ENCODE peak calls at places on chromosomes 1 and 21, in nine cellular contexts. One of them, this sample, is unnamed. For H3K4me1, the result is how much of the 10 kb centered on the place peaks cover.

GRCh38 chr21:36422279-36423098 is 37.3 kb downstream of the CHAF1B start:
- DNase-seq in GM12878: no peak
- DNase-seq in suprapubic skin: no peak
- DNase-seq in sigmoid colon: no peak
- DNase-seq in A549: peak
- DNase-seq in H1: peak
- DNase-seq in transverse colon: peak
- DNase-seq in tibial nerve: peak
- DNase-seq in K562: peak
- DNase-seq in this sample: no peak

GRCh38 chr1:222784371-222784770 is 30.5 kb upstream of the DISP1 start:
- DNase-seq in GM12878: no peak
- DNase-seq in suprapubic skin: no peak
- DNase-seq in transverse colon: no peak
- DNase-seq in A549: no peak
- DNase-seq in K562: no peak
- DNase-seq in sigmoid colon: no peak
- DNase-seq in H1: no peak
- DNase-seq in tibial nerve: no peak
- DNase-seq in this sample: no peak

GRCh38 chr1:18770799-18771198 is 88.7 kb downstream of the TAS1R2 start:
- DNase-seq in A549: no peak
- DNase-seq in tibial nerve: no peak
- DNase-seq in suprapubic skin: no peak
- DNase-seq in sigmoid colon: no peak
- DNase-seq in transverse colon: no peak
- DNase-seq in GM12878: no peak
- DNase-seq in K562: no peak
- DNase-seq in H1: no peak
- DNase-seq in this sample: no peak

GRCh38 chr1:6657138-6657537 is 32.5 kb downstream of the THAP3 start:
- DNase-seq in tibial nerve: no peak
- DNase-seq in A549: no peak
- DNase-seq in GM12878: no peak
- DNase-seq in H1: no peak
- DNase-seq in transverse colon: no peak
- DNase-seq in suprapubic skin: no peak
- DNase-seq in K562: no peak
- DNase-seq in sigmoid colon: no peak
- DNase-seq in this sample: no peak

GRCh38 chr1:70483342-70483741 is 72.3 kb downstream of the CTH start:
- DNase-seq in sigmoid colon: no peak
- DNase-seq in H1: no peak
- DNase-seq in K562: no peak
- DNase-seq in tibial nerve: no peak
- DNase-seq in transverse colon: no peak
- DNase-seq in A549: no peak
- DNase-seq in GM12878: no peak
- DNase-seq in suprapubic skin: no peak
- DNase-seq in this sample: no peak

GRCh38 chr1:186819140-186819539 is 9.6 kb upstream of the PLA2G4A start:
- DNase-seq in A549: no peak
- DNase-seq in suprapubic skin: no peak
- DNase-seq in sigmoid colon: no peak
- DNase-seq in GM12878: peak
- DNase-seq in tibial nerve: no peak
- DNase-seq in K562: no peak
- DNase-seq in transverse colon: no peak
- DNase-seq in H1: no peak
- DNase-seq in this sample: no peak

GRCh38 chr1:226702957-226703831 is 35.9 kb downstream of the ITPKB start:
- DNase-seq in tibial nerve: peak
- DNase-seq in H1: peak
- DNase-seq in transverse colon: peak
- DNase-seq in GM12878: no peak
- DNase-seq in A549: peak
- DNase-seq in suprapubic skin: peak
- DNase-seq in K562: peak
- DNase-seq in sigmoid colon: peak
- DNase-seq in this sample: peak

GRCh38 chr1:109895720-109896504 is 14.7 kb upstream of the CSF1 start:
- DNase-seq in suprapubic skin: peak
- DNase-seq in transverse colon: no peak
- DNase-seq in K562: peak
- DNase-seq in H1: no peak
- DNase-seq in sigmoid colon: no peak
- DNase-seq in A549: no peak
- DNase-seq in GM12878: no peak
- DNase-seq in tibial nerve: no peak
- DNase-seq in this sample: no peak

GRCh38 chr1:15401391-15402055 is 8.2 kb upstream of the EFHD2 start:
- DNase-seq in suprapubic skin: no peak
- DNase-seq in sigmoid colon: no peak
- DNase-seq in A549: no peak
- DNase-seq in GM12878: no peak
- DNase-seq in transverse colon: no peak
- DNase-seq in H1: no peak
- DNase-seq in K562: no peak
- DNase-seq in tibial nerve: no peak
- DNase-seq in this sample: no peak

GRCh38 chr1:52032124-52032784 is 1.4 kb downstream of the KTI12 start:
- DNase-seq in suprapubic skin: no peak
- DNase-seq in H1: no peak
- DNase-seq in K562: no peak
- DNase-seq in sigmoid colon: no peak
- DNase-seq in A549: peak
- DNase-seq in GM12878: no peak
- DNase-seq in tibial nerve: no peak
- DNase-seq in transverse colon: no peak
- DNase-seq in this sample: no peak

GRCh38 chr1:84504580-84505021 is 1.6 kb upstream of the SPATA1 start:
- DNase-seq in GM12878: no peak
- DNase-seq in suprapubic skin: no peak
- DNase-seq in transverse colon: no peak
- DNase-seq in K562: no peak
- DNase-seq in H1: no peak
- DNase-seq in tibial nerve: no peak
- DNase-seq in sigmoid colon: no peak
- DNase-seq in A549: no peak
- DNase-seq in this sample: no peak

GRCh38 chr1:183306317-183307042 is 111.7 kb downstream of the NMNAT2 start:
- DNase-seq in suprapubic skin: no peak
- DNase-seq in K562: peak
- DNase-seq in transverse colon: no peak
- DNase-seq in sigmoid colon: no peak
- DNase-seq in GM12878: no peak
- DNase-seq in H1: no peak
- DNase-seq in tibial nerve: no peak
- DNase-seq in A549: peak
- DNase-seq in this sample: no peak

GRCh38 chr1:8631163-8631562 is 186.3 kb downstream of the RERE start:
- DNase-seq in transverse colon: no peak
- DNase-seq in sigmoid colon: no peak
- DNase-seq in H1: no peak
- DNase-seq in suprapubic skin: no peak
- DNase-seq in tibial nerve: no peak
- DNase-seq in A549: no peak
- DNase-seq in K562: no peak
- DNase-seq in GM12878: no peak
- DNase-seq in this sample: no peak

GRCh38 chr1:7576946-7577657 is 194.0 kb upstream of the VAMP3 start:
- DNase-seq in suprapubic skin: peak
- DNase-seq in sigmoid colon: peak
- DNase-seq in A549: peak
- DNase-seq in transverse colon: no peak
- DNase-seq in K562: peak
- DNase-seq in GM12878: no peak
- DNase-seq in H1: no peak
- DNase-seq in tibial nerve: no peak
- DNase-seq in this sample: no peak

GRCh38 chr1:201795066-201795465 is 33.9 kb upstream of the IPO9 start:
- DNase-seq in sigmoid colon: no peak
- DNase-seq in A549: no peak
- DNase-seq in transverse colon: no peak
- DNase-seq in K562: no peak
- DNase-seq in H1: no peak
- DNase-seq in suprapubic skin: no peak
- DNase-seq in tibial nerve: no peak
- DNase-seq in GM12878: no peak
- DNase-seq in this sample: no peak
- TF ChIP-seq EP300 in sigmoid colon: no peak
- TF ChIP-seq EP300 in A549: no peak
- TF ChIP-seq EP300 in transverse colon: no peak
- TF ChIP-seq EP300 in K562: no peak
- TF ChIP-seq EP300 in H1: no peak
- TF ChIP-seq EP300 in suprapubic skin: no peak
- TF ChIP-seq EP300 in tibial nerve: no peak
- TF ChIP-seq EP300 in GM12878: no peak
- TF ChIP-seq EP300 in this sample: no peak

GRCh38 chr1:12169442-12170135 is 2.8 kb downstream of the TNFRSF1B start:
- DNase-seq in GM12878: no peak
- DNase-seq in tibial nerve: no peak
- DNase-seq in transverse colon: no peak
- DNase-seq in K562: no peak
- DNase-seq in H1: no peak
- DNase-seq in A549: no peak
- DNase-seq in suprapubic skin: no peak
- DNase-seq in sigmoid colon: no peak
- DNase-seq in this sample: no peak

GRCh38 chr1:12170263-12170671 is 3.5 kb downstream of the TNFRSF1B start:
- DNase-seq in H1: no peak
- DNase-seq in transverse colon: no peak
- DNase-seq in tibial nerve: no peak
- DNase-seq in suprapubic skin: no peak
- DNase-seq in sigmoid colon: no peak
- DNase-seq in K562: no peak
- DNase-seq in A549: no peak
- DNase-seq in GM12878: no peak
- DNase-seq in this sample: no peak

GRCh38 chr1:12172042-12172851 is 5.5 kb downstream of the TNFRSF1B start:
- DNase-seq in K562: no peak
- DNase-seq in sigmoid colon: no peak
- DNase-seq in transverse colon: no peak
- DNase-seq in tibial nerve: no peak
- DNase-seq in suprapubic skin: no peak
- DNase-seq in H1: no peak
- DNase-seq in A549: no peak
- DNase-seq in GM12878: no peak
- DNase-seq in this sample: no peak

GRCh38 chr1:12172959-12173358 is 6.2 kb downstream of the TNFRSF1B start:
- DNase-seq in tibial nerve: no peak
- DNase-seq in transverse colon: no peak
- DNase-seq in GM12878: no peak
- DNase-seq in suprapubic skin: no peak
- DNase-seq in K562: no peak
- DNase-seq in H1: no peak
- DNase-seq in A549: no peak
- DNase-seq in sigmoid colon: no peak
- DNase-seq in this sample: no peak

DNA sequence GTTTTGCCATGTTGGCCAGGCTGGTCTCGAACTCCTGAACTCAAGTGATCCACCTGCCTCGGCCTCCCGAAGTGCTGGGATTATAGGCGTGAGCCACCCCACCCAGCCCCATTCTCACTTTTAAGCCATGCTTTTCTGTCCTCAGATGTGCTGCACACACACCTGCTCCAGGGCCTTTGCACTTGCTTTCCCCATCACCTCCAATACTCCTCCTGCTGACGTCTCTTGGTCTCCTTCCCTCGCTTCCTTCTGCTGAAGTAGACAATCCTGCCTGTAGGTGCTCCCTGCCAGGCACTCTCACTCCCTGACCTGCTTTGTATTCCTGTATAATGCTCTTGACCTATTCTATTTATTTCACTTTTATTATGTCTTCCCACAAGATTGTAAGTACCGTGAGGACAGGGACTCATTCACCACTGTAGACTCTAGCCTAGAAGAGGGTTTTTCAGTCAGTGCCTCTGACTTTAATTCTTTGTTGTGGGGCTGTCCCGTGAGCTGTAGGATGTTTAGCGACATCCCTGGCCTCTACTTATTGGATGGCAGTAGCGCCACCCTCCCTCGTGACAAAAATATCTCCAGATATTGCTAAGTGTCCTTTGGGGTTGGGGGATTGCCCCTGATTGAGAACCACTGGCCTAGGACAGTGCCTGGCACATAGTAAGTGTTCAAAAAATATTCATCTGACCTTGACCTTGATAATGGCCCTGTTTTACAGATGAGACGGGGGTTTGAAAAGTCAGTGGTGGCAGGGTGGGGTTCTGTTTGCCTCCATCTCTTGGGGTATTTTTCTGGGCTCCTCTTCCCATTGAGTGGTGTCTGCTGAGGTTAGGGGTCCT is 4.6 kb downstream of the TNFRSF1B start:
- DNase-seq in tibial nerve: no peak
- DNase-seq in sigmoid colon: no peak
- DNase-seq in suprapubic skin: no peak
- DNase-seq in GM12878: no peak
- DNase-seq in transverse colon: no peak
- DNase-seq in K562: no peak
- DNase-seq in A549: no peak
- DNase-seq in H1: no peak
- DNase-seq in this sample: no peak
- H3K4me1 ChIP-seq in tibial nerve: half or more
- H3K4me1 ChIP-seq in sigmoid colon: under half
- H3K4me1 ChIP-seq in suprapubic skin: half or more
- H3K4me1 ChIP-seq in GM12878: under half
- H3K4me1 ChIP-seq in transverse colon: under half
- H3K4me1 ChIP-seq in K562: half or more
- H3K4me1 ChIP-seq in A549: under half
- H3K4me1 ChIP-seq in H1: under half
- H3K4me1 ChIP-seq in this sample: under half

DNA sequence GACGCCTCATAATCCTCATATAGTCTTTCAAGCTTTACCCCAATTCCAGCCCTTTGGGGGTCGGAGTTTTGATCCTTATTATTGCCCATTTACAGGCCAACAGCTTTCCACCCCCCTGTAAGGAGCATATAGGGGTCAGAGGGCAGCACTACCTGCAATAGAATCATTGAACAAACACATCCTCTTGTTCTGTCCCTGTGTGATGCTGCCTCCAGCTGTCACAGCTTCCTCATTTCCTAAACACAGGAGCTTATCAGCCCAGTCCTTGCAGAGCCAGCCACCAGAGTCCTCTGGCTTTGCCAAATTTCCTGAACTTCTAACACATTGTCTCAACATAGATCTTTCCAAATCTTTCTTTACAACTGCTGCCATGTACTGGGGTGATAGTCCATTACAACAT is 32.8 kb upstream of the PTBP2 start:
- DNase-seq in K562: no peak
- DNase-seq in GM12878: no peak
- DNase-seq in transverse colon: no peak
- DNase-seq in tibial nerve: no peak
- DNase-seq in suprapubic skin: no peak
- DNase-seq in H1: no peak
- DNase-seq in sigmoid colon: no peak
- DNase-seq in A549: no peak
- DNase-seq in this sample: no peak
- TF ChIP-seq EP300 in K562: no peak
- TF ChIP-seq EP300 in GM12878: no peak
- TF ChIP-seq EP300 in transverse colon: no peak
- TF ChIP-seq EP300 in tibial nerve: no peak
- TF ChIP-seq EP300 in suprapubic skin: no peak
- TF ChIP-seq EP300 in H1: no peak
- TF ChIP-seq EP300 in sigmoid colon: no peak
- TF ChIP-seq EP300 in A549: no peak
- TF ChIP-seq EP300 in this sample: no peak

GRCh38 chr1:154181944-154182341 is 10.0 kb downstream of the TPM3 start:
- DNase-seq in A549: no peak
- DNase-seq in GM12878: no peak
- DNase-seq in suprapubic skin: no peak
- DNase-seq in sigmoid colon: no peak
- DNase-seq in K562: no peak
- DNase-seq in tibial nerve: no peak
- DNase-seq in H1: no peak
- DNase-seq in transverse colon: no peak
- DNase-seq in this sample: no peak
- H3K4me1 ChIP-seq in A549: half or more
- H3K4me1 ChIP-seq in GM12878: under half
- H3K4me1 ChIP-seq in suprapubic skin: half or more
- H3K4me1 ChIP-seq in sigmoid colon: under half
- H3K4me1 ChIP-seq in K562: half or more
- H3K4me1 ChIP-seq in tibial nerve: under half
- H3K4me1 ChIP-seq in H1: under half
- H3K4me1 ChIP-seq in transverse colon: half or more
- H3K4me1 ChIP-seq in this sample: under half

This sample was measured in ovary.